ENCODE peak calls at places on chromosomes 2 and 18, in six cellular contexts. One of them, this sample, is unnamed.

GRCh38 chr2:226031078-226031937 is 631.8 kb downstream of the NYAP2 start:
- DNase-seq in cardiac septum: peak
- DNase-seq in MV-4-11: peak
- DNase-seq in stimulated activated CD4-positive, alpha-beta T cell treated with anti-CD3 and anti-CD28 coated beads, Interleukin-15, amount 100 ng/mL, for 1 hour: no peak
- DNase-seq in ecto neural progenitor cell: peak
- DNase-seq in effector CD4-positive, alpha-beta T cell: no peak
- DNase-seq in this sample: peak

GRCh38 chr2:165305391-165306096 is 66.3 kb downstream of the SCN2A start:
- DNase-seq in ecto neural progenitor cell: no peak
- DNase-seq in stimulated activated CD4-positive, alpha-beta T cell treated with anti-CD3 and anti-CD28 coated beads, Interleukin-15, amount 100 ng/mL, for 1 hour: no peak
- DNase-seq in effector CD4-positive, alpha-beta T cell: no peak
- DNase-seq in MV-4-11: no peak
- DNase-seq in cardiac septum: no peak
- DNase-seq in this sample: no peak

GRCh38 chr2:28164280-28164801 is 228.3 kb upstream of the FOSL2 start:
- DNase-seq in MV-4-11: no peak
- DNase-seq in ecto neural progenitor cell: no peak
- DNase-seq in cardiac septum: no peak
- DNase-seq in stimulated activated CD4-positive, alpha-beta T cell treated with anti-CD3 and anti-CD28 coated beads, Interleukin-15, amount 100 ng/mL, for 1 hour: no peak
- DNase-seq in effector CD4-positive, alpha-beta T cell: no peak
- DNase-seq in this sample: no peak

GRCh38 chr18:32048507-32049091 is 30.0 kb downstream of the RNF125 start:
- DNase-seq in stimulated activated CD4-positive, alpha-beta T cell treated with anti-CD3 and anti-CD28 coated beads, Interleukin-15, amount 100 ng/mL, for 1 hour: no peak
- DNase-seq in cardiac septum: no peak
- DNase-seq in effector CD4-positive, alpha-beta T cell: no peak
- DNase-seq in MV-4-11: peak
- DNase-seq in ecto neural progenitor cell: no peak
- DNase-seq in this sample: no peak

GRCh38 chr2:70977605-70978205 is 725 bp upstream of the ANKRD53 start:
- DNase-seq in MV-4-11: peak
- DNase-seq in stimulated activated CD4-positive, alpha-beta T cell treated with anti-CD3 and anti-CD28 coated beads, Interleukin-15, amount 100 ng/mL, for 1 hour: no peak
- DNase-seq in ecto neural progenitor cell: peak
- DNase-seq in cardiac septum: peak
- DNase-seq in effector CD4-positive, alpha-beta T cell: no peak
- DNase-seq in this sample: no peak

GRCh38 chr2:133143649-133144048 is 424.6 kb downstream of the NCKAP5 start:
- DNase-seq in ecto neural progenitor cell: no peak
- DNase-seq in MV-4-11: no peak
- DNase-seq in cardiac septum: no peak
- DNase-seq in stimulated activated CD4-positive, alpha-beta T cell treated with anti-CD3 and anti-CD28 coated beads, Interleukin-15, amount 100 ng/mL, for 1 hour: no peak
- DNase-seq in effector CD4-positive, alpha-beta T cell: no peak
- DNase-seq in this sample: no peak

GRCh38 chr2:109542384-109542783 is 71.4 kb downstream of the SEPTIN10 start:
- DNase-seq in MV-4-11: no peak
- DNase-seq in ecto neural progenitor cell: no peak
- DNase-seq in cardiac septum: no peak
- DNase-seq in stimulated activated CD4-positive, alpha-beta T cell treated with anti-CD3 and anti-CD28 coated beads, Interleukin-15, amount 100 ng/mL, for 1 hour: no peak
- DNase-seq in effector CD4-positive, alpha-beta T cell: no peak
- DNase-seq in this sample: no peak

GRCh38 chr2:64944484-64944883 is 44.7 kb upstream of the SLC1A4 start:
- DNase-seq in cardiac septum: no peak
- DNase-seq in effector CD4-positive, alpha-beta T cell: no peak
- DNase-seq in stimulated activated CD4-positive, alpha-beta T cell treated with anti-CD3 and anti-CD28 coated beads, Interleukin-15, amount 100 ng/mL, for 1 hour: no peak
- DNase-seq in ecto neural progenitor cell: no peak
- DNase-seq in MV-4-11: no peak
- DNase-seq in this sample: no peak

GRCh38 chr2:176561706-176562105 is 292.5 kb downstream of the MTX2 start:
- DNase-seq in ecto neural progenitor cell: no peak
- DNase-seq in effector CD4-positive, alpha-beta T cell: no peak
- DNase-seq in stimulated activated CD4-positive, alpha-beta T cell treated with anti-CD3 and anti-CD28 coated beads, Interleukin-15, amount 100 ng/mL, for 1 hour: no peak
- DNase-seq in MV-4-11: no peak
- DNase-seq in cardiac septum: no peak
- DNase-seq in this sample: no peak

GRCh38 chr2:182542501-182543258 is 115.8 kb upstream of the PDE1A start:
- DNase-seq in stimulated activated CD4-positive, alpha-beta T cell treated with anti-CD3 and anti-CD28 coated beads, Interleukin-15, amount 100 ng/mL, for 1 hour: no peak
- DNase-seq in MV-4-11: no peak
- DNase-seq in ecto neural progenitor cell: no peak
- DNase-seq in effector CD4-positive, alpha-beta T cell: no peak
- DNase-seq in cardiac septum: no peak
- DNase-seq in this sample: no peak

GRCh38 chr18:45727068-45727467 is 3.1 kb downstream of the SLC14A1 start:
- DNase-seq in MV-4-11: no peak
- DNase-seq in cardiac septum: no peak
- DNase-seq in stimulated activated CD4-positive, alpha-beta T cell treated with anti-CD3 and anti-CD28 coated beads, Interleukin-15, amount 100 ng/mL, for 1 hour: no peak
- DNase-seq in effector CD4-positive, alpha-beta T cell: no peak
- DNase-seq in ecto neural progenitor cell: no peak
- DNase-seq in this sample: no peak

GRCh38 chr2:96359310-96359709 is 23.7 kb downstream of the NCAPH start:
- DNase-seq in MV-4-11: no peak
- DNase-seq in ecto neural progenitor cell: no peak
- DNase-seq in effector CD4-positive, alpha-beta T cell: peak
- DNase-seq in cardiac septum: no peak
- DNase-seq in stimulated activated CD4-positive, alpha-beta T cell treated with anti-CD3 and anti-CD28 coated beads, Interleukin-15, amount 100 ng/mL, for 1 hour: no peak
- DNase-seq in this sample: peak